ENCODE peak calls at places on chromosomes 3 and 15, in seven cellular contexts. V, U, N, X, D, E and F are unnamed samples.

GRCh38 chr3:81545572-81545971 is 215.9 kb downstream of the GBE1 start:
- DNase-seq in V (no peak), U (no peak), N (no peak), X (no peak), D (no peak), E (no peak), F (no peak)

GRCh38 chr15:50059883-50060282 is 59.1 kb downstream of the ATP8B4 start:
- DNase-seq in V (no peak), U (no peak), N (no peak), X (no peak), D (no peak), E (no peak), F (no peak)

GRCh38 chr3:32000877-32001276 is 19.3 kb downstream of the ZNF860 start:
- DNase-seq in V (no peak), U (no peak), N (no peak), X (no peak), D (no peak), E (no peak), F (no peak)

GRCh38 chr3:144189044-144189443 is 217.4 kb downstream of the DIPK2A start:
- DNase-seq in V (no peak), U (no peak), N (no peak), X (no peak), D (no peak), E (peak), F (no peak)

GRCh38 chr3:58608648-58609047 is 31.5 kb upstream of the FAM107A start:
- DNase-seq in V (no peak), U (no peak), N (no peak), X (no peak), D (no peak), E (peak), F (no peak)

GRCh38 chr3:32613183-32613582 is 42.5 kb upstream of the DYNC1LI1 start:
- DNase-seq in V (no peak), U (no peak), N (no peak), X (no peak), D (no peak), E (no peak), F (no peak)

GRCh38 chr15:82986442-82986780 is 401 bp downstream of the RAMAC start:
- DNase-seq in V (no peak), U (no peak), N (no peak), X (no peak), D (no peak), E (no peak), F (no peak)

GRCh38 chr15:25056484-25057429 is 102.0 kb downstream of the SNRPN start:
- DNase-seq in V (no peak), U (no peak), N (no peak), X (no peak), D (peak), E (no peak), F (no peak)

GRCh38 chr3:61806810-61807209 is 245.4 kb downstream of the PTPRG start:
- DNase-seq in V (no peak), U (no peak), N (no peak), X (no peak), D (no peak), E (no peak), F (no peak)

DNA sequence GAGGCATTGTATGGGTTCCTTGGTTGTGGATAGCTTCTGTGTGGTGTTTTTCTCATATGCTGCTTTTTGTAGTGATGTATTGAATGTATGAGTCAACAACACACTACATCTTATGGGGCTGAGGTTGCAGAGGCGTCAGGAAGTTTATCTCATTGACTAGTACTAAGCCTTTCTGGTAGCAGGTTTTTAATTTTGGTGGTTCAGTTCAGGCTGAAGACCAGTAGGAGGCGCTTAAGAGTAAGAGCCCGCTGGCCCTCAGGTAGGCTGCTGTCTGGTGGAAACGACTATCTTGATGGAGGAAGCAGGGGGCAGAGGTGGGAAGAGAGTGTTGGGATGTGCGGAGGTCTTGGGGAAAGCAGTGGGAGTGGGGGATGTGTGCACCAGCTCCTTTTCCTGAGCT is 62.4 kb downstream of the RTP4 start:
- DNase-seq in V (no peak), U (no peak), N (no peak), X (no peak), D (no peak), E (no peak), F (no peak)
- TF ChIP-seq CTCF in V (peak), U (no peak), N (no peak), X (no peak), D (peak), E (no peak), F (no peak)

DNA sequence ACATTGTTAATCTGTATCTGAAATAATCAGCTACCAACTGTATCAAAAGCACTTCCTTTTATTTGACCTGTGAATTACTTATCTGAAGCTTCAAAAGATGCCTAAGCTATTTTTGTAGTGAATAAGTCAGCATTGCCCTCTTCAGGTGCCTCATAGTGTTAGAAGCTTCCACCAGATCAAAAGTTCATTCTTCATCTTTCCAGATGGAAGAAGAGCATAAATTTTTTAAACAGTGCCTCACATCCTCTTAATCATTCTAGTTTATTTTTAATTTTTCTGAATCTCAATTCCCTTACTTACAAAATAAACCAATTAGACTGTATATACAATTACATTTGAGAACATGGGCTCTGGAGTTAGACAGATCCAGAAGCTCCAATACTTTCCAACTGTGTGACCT is 65.0 kb downstream of the MYO5A start:
- DNase-seq in V (no peak), U (no peak), N (no peak), X (no peak), D (no peak), E (peak), F (no peak)
- TF ChIP-seq CTCF in V (no peak), U (no peak), N (peak), X (no peak), D (no peak), E (no peak), F (peak)

GRCh38 chr3:38630070-38630469 is 19.4 kb downstream of the SCN5A start:
- DNase-seq in V (no peak), U (no peak), N (no peak), X (no peak), D (no peak), E (no peak), F (no peak)
- TF ChIP-seq CTCF in V (no peak), U (no peak), N (no peak), X (no peak), D (no peak), E (no peak), F (no peak)

DNA sequence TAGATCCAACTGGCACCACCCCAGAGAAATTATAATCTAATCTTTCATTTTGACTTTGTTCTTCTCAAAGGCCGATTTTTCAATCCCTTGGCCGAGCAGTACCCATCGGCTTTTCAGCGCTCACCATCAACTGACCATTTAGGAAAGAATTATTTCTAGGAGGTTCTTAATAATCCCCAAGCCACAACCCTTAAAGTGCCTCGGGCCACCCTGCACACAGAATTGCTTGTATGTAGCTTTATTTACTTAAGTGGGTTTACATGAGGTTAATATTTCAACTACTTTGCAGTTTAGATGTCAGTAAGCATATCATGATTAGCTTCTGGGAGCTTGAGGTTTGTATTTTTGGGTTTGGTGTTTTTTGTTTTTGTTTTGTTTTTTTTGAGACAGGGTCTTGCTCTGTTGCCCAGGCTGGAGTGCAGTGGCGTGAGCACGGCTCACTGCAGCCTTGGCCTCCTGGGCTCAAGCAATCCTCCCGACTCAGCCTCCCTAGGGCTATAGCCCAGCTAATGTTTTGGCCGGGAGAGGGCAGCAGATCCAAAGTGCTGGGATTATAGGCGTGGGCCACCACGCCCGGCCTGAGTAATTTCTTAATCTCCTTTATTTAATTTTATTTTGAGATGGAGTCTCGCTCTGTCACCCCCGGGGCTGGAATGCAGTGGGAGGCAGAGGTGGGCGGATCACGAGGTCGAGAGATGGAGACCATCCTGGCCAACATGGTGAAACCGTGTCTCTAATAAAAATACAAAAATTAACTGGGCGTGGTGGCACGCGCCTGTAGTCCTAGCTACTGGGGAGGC is 801 bp upstream of the CDAN1 start:
- DNase-seq in V (peak), U (peak), N (no peak), X (no peak), D (no peak), E (no peak), F (no peak)
- TF ChIP-seq CTCF in V (peak), U (no peak), N (no peak), X (peak), D (no peak), E (no peak), F (peak)

DNA sequence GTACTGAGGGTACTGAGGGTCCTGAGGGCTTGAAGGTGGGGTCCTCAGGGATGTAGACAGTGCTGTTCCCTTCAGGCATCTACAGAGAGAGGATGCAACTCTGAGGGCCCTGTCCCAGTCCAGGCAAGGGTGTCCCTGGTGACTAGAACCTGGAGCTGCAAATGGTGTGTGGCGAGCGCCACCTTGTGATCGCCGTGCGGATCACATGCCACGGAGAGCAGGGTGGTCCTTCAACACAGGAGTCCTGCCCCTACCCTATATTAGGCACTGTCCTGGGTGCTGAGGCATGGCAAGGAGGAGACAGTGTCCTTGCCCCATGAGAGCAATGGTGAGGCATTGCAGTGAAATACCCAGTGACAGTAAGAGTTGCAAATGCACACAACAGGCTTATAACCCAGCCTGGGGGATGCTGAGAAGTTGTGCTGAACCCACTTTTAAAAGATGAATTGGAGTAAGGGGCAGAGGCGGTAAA is 23.6 kb downstream of the RHCG start:
- DNase-seq in V (peak), U (no peak), N (no peak), X (peak), D (peak), E (peak), F (peak)
- TF ChIP-seq CTCF in V (peak), U (peak), N (peak), X (peak), D (peak), E (peak), F (peak)

GRCh38 chr3:133254716-133255115 is 145.1 kb upstream of the BFSP2 start:
- DNase-seq in V (no peak), U (no peak), N (no peak), X (no peak), D (no peak), E (no peak), F (no peak)

GRCh38 chr3:133258358-133258757 is 141.5 kb upstream of the BFSP2 start:
- DNase-seq in V (no peak), U (no peak), N (no peak), X (no peak), D (no peak), E (peak), F (no peak)

GRCh38 chr3:133256787-133257483 is 142.9 kb upstream of the BFSP2 start:
- DNase-seq in V (no peak), U (no peak), N (no peak), X (no peak), D (no peak), E (peak), F (no peak)

GRCh38 chr3:133249490-133249889 is 150.4 kb upstream of the BFSP2 start:
- DNase-seq in V (no peak), U (no peak), N (no peak), X (no peak), D (no peak), E (no peak), F (no peak)

DNA sequence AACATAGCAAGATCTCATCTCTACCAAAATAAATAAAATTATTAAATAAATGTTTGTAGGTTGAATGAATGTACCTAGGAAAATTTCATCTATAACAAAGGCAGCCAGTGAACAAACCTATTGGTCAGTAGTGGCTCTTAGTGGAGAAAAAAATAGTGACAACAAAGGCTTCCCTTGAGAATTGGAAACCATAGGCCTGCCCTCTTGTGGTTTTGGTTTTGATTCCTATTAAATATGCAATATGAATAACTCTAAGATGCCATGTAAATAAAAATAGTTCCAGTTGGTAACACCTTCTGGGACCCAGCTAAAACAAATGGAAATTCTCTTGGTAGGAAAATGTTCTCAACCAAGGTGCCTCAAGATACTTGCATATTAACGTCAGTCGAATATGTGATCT is 145.7 kb upstream of the BFSP2 start:
- DNase-seq in V (no peak), U (no peak), N (no peak), X (no peak), D (no peak), E (no peak), F (no peak)
- TF ChIP-seq CTCF in V (no peak), U (no peak), N (no peak), X (no peak), D (no peak), E (no peak), F (no peak)